ENCODE peak calls at places on chromosomes 6 and 20, in nine cellular contexts. G, F, B, M, Y, C, R, U and L are unnamed samples.

GRCh38 chr6:26183581-26184408 is 96.6 kb downstream of the HFE start:
- DNase-seq in Y (peak), G (peak), U (peak), M (peak), F (peak), C (peak), B (no peak), R (peak), L (peak)

GRCh38 chr6:40810176-40810575 is 223.0 kb upstream of the LRFN2 start:
- DNase-seq in F (no peak), R (no peak), M (no peak), B (no peak), Y (no peak), G (no peak), U (no peak), C (no peak), L (no peak)

GRCh38 chr20:17505664-17506517 is 25.3 kb downstream of the BFSP1 start:
- DNase-seq in G (no peak), U (no peak), C (peak), Y (peak), B (no peak), F (peak), M (no peak), R (no peak), L (no peak)

GRCh38 chr6:46015119-46015968 is at the start of gene CLIC5:
- DNase-seq in F (no peak), B (no peak), M (no peak), C (no peak), R (peak), G (no peak), U (no peak), Y (peak), L (peak)

GRCh38 chr6:72132425-72132824 is 246.1 kb downstream of the RIMS1 start:
- DNase-seq in F (no peak), Y (no peak), M (no peak), G (no peak), B (no peak), C (no peak), R (no peak), U (no peak), L (no peak)

GRCh38 chr6:52063584-52064400 is 23.6 kb downstream of the PKHD1 start:
- DNase-seq in G (no peak), M (no peak), U (no peak), R (no peak), B (no peak), C (no peak), Y (peak), F (peak), L (peak)

GRCh38 chr6:41626917-41627316 is 11.4 kb upstream of the MDFI start:
- DNase-seq in U (no peak), G (no peak), C (peak), Y (no peak), R (peak), M (no peak), B (no peak), F (no peak), L (no peak)

GRCh38 chr20:60901831-60902230 is 350.2 kb upstream of the CDH4 start:
- DNase-seq in G (no peak), F (no peak), U (no peak), Y (no peak), C (no peak), R (no peak), M (no peak), B (no peak), L (no peak)

GRCh38 chr20:44008806-44009678 is 94.4 kb downstream of the TOX2 start:
- DNase-seq in F (no peak), U (no peak), G (no peak), C (no peak), B (no peak), R (no peak), Y (no peak), M (no peak), L (no peak)

GRCh38 chr20:53708129-53708968 is 114.7 kb upstream of the ZNF217 start:
- DNase-seq in R (no peak), M (no peak), B (no peak), U (peak), Y (no peak), F (peak), G (peak), C (no peak), L (no peak)

GRCh38 chr20:51831891-51832675 is 29.8 kb upstream of the SALL4 start:
- DNase-seq in U (no peak), C (no peak), Y (no peak), B (no peak), M (no peak), F (peak), R (no peak), G (peak), L (no peak)

GRCh38 chr6:36752187-36752885 is 54.7 kb downstream of the RAB44 start:
- DNase-seq in R (no peak), Y (no peak), U (no peak), F (peak), M (no peak), C (no peak), G (no peak), B (no peak), L (peak)

GRCh38 chr20:4135385-4136077 is 120.2 kb upstream of the RNF24 start:
- DNase-seq in G (peak), F (peak), Y (no peak), B (no peak), U (peak), R (no peak), C (no peak), M (peak), L (peak)

GRCh38 chr20:4134355-4134834 is 119.0 kb upstream of the RNF24 start:
- DNase-seq in C (no peak), M (no peak), R (no peak), G (no peak), B (no peak), U (no peak), F (no peak), Y (no peak), L (no peak)

GRCh38 chr20:4132956-4133355 is 117.6 kb upstream of the RNF24 start:
- DNase-seq in M (no peak), U (no peak), C (no peak), G (no peak), F (no peak), Y (no peak), B (no peak), R (no peak), L (no peak)

GRCh38 chr20:4136078-4136966 is 121.0 kb upstream of the RNF24 start:
- DNase-seq in M (no peak), U (no peak), C (no peak), Y (no peak), G (no peak), B (no peak), R (no peak), F (peak), L (no peak)

GRCh38 chr20:4134861-4135379 is 119.6 kb upstream of the RNF24 start:
- DNase-seq in M (no peak), R (no peak), C (no peak), B (no peak), Y (no peak), G (no peak), U (no peak), F (no peak), L (no peak)
- H3K4me3 ChIP-seq in M (no peak), R (no peak), C (no peak), B (no peak), Y (no peak), G (no peak), U (no peak), F (no peak), L (no peak)

GRCh38 chr6:32195652-32195901 is 3.1 kb upstream of the GPSM3 start:
- DNase-seq in R (peak), G (peak), M (peak), B (peak), F (peak), Y (peak), C (peak), U (peak), L (peak)

GRCh38 chr6:32196682-32197616 is 4.5 kb upstream of the GPSM3 start:
- DNase-seq in C (peak), Y (no peak), G (no peak), M (no peak), F (peak), R (peak), B (no peak), U (no peak), L (peak)

GRCh38 chr6:32194388-32194787 is 1.9 kb upstream of the GPSM3 start:
- DNase-seq in C (no peak), Y (no peak), G (no peak), U (no peak), F (no peak), R (no peak), B (no peak), M (no peak), L (no peak)

GRCh38 chr6:32195902-32196681 is 3.6 kb upstream of the GPSM3 start:
- DNase-seq in R (peak), B (peak), F (peak), M (peak), C (peak), U (peak), Y (peak), G (peak), L (peak)

DNA sequence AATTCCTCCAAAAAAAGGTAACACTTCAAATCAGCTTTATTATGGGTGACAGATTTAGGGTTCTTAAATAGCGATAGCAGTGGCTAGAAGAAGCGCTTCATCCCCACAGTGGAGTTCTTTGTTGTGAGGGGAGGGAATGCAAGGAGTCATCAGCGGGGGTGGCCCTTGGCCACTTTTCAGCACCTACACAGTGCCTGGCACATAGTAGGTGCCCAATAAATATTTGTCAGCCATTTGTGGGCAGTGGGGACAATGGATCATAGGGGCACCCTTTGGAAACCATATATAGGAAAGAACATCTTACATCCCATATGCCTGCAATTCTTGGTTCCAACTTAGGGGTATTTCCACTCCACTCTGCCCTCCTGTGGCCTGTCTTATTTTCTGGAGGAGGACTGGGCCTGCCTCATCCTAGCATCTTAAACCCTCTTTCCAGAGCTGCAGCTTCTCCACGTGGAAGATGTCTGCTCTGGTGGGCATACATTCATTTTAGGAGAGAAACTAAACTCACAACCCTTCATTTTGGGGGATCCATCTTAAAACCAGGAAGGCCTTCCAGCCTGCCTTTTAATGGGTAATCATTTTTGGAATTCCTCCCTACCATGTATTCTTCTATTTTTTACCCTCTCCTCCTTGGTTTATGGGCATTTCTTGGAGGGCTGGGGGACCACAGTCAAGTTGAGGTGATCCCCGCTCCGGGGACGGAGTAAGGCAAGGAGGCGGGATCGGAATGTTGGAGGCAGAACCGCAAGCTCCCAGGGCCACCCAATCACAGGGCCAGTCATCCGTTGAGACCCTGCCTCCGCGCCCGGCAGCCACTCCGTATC is 2.6 kb upstream of the GPSM3 start:
- DNase-seq in M (no peak), R (no peak), Y (no peak), G (peak), C (no peak), U (no peak), F (peak), B (no peak), L (peak)
- TF ChIP-seq CTCF in M (peak), R (peak), Y (peak), G (peak), C (peak), U (peak), F (peak), B (no peak), L (no peak)

GRCh38 chr6:10583509-10583908 is 62.4 kb downstream of the GCNT2 start:
- DNase-seq in G (no peak), R (no peak), F (no peak), C (no peak), M (no peak), Y (no peak), B (no peak), U (no peak), L (no peak)

GRCh38 chr6:10584607-10585006 is 63.5 kb downstream of the GCNT2 start:
- DNase-seq in Y (no peak), C (no peak), F (no peak), U (no peak), M (no peak), G (no peak), R (no peak), B (no peak), L (no peak)

GRCh38 chr6:10585232-10585887 is 64.2 kb downstream of the GCNT2 start:
- DNase-seq in M (no peak), B (no peak), U (no peak), C (no peak), R (no peak), G (no peak), Y (no peak), F (no peak), L (no peak)

GRCh38 chr6:10579803-10580202 is 58.7 kb downstream of the GCNT2 start:
- DNase-seq in U (no peak), F (no peak), R (no peak), G (no peak), M (no peak), B (no peak), C (no peak), Y (no peak), L (no peak)

DNA sequence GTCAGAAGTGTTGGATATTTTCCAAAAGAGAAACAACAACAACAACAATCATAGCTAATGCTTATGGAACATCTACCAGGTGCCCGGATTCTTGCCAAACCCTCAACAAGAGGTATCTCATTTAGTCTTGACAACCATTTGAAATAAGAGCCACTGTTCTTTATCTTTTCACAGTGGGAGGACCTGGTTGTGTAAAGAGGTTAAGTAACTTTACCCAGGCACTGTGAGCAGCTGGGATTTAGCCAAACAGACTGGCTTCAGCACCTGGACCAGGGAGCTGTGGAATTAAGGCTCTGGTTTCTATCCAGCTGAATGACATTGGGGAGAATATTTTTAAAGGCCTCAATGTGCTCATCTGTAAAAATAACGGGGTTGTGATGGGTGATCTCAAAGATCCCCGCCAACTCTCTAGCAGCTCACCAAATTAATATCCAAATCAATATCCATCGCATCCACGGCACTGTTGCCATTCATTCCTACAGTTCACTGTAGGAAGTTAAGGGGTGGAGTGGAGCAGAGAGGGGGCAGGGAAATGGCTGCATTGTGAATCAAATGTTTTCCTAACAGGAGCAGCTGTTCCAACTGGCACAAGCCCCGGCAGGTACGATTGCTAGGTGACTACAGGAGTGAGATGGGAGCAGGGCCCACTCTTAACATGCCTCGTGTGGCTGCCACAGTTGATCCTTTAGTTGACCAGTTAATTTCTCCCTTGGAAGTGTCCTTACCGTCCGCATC is 61.8 kb downstream of the GCNT2 start:
- DNase-seq in F (no peak), B (no peak), G (no peak), R (no peak), U (no peak), C (no peak), M (no peak), Y (peak), L (no peak)
- H3K4me3 ChIP-seq in F (no peak), B (no peak), G (no peak), R (no peak), U (no peak), C (no peak), M (no peak), Y (no peak), L (no peak)

GRCh38 chr20:58219342-58219700 is 9.1 kb downstream of the ANKRD60 start:
- DNase-seq in G (peak), U (no peak), B (no peak), Y (no peak), M (no peak), R (no peak), C (peak), F (peak), L (no peak)
- TF ChIP-seq CTCF in G (no peak), U (no peak), B (no peak), Y (no peak), M (no peak), R (no peak), C (no peak), F (no peak), L (no peak)

DNA sequence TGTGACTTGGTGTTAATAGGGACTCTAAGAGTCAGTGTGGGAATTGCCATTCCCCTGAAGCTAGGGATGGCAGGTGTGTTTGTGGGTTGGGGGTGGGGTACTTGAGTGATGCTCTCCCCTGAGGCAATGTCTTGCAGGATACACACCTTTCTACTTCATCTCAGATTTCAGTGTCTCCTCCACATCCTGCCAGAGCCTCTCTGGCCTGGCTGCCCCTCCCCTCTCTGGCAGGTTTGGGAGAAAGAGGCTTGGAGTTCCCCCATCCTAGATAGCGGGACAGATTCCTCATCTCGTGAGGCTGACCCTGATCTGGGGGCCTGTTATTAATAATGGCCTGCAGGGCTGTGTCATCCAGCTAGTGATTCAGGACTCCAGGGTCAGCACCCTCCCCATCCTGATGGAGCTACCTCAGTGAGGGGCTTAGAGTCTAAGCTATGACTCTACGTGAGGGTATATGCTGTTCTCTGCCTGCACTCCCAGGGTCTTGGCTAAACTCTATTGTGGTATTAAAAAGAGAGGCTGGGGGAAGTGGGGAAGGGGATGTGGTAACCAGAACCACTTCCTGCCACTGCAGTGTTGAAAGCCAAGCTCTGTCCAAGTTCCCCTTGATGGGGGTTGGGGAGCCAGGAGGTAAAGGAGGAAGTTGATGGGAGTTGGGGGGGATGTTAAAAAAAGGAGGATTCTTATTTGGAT is 3.7 kb upstream of the MMP9 start:
- DNase-seq in B (no peak), R (no peak), Y (no peak), U (no peak), G (no peak), M (no peak), C (peak), F (no peak), L (peak)
- H3K4me3 ChIP-seq in B (no peak), R (no peak), Y (no peak), U (no peak), G (no peak), M (no peak), C (no peak), F (no peak), L (no peak)

DNA sequence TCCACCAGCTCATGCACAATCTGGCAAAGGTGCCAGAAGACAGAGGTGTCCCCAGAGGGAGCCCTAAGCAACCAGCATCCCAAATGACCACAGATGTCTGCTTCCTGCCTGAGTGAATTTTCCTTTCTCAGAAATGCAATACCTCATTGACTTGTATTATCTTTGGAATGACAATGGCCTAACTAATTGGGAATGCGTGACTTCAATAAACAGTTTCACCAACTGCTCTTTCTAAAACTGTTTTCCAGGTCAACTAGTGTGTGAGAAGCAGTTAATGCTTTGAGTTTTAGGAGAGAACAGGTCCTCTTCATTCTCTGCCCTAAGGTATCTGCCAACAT is 108.9 kb upstream of the SNX9 start:
- DNase-seq in C (no peak), U (no peak), R (no peak), M (no peak), Y (no peak), G (peak), B (no peak), F (peak), L (no peak)
- TF ChIP-seq CTCF in C (no peak), U (no peak), R (no peak), M (no peak), Y (no peak), G (peak), B (no peak), F (peak), L (no peak)

GRCh38 chr20:62487564-62488086 is 11.8 kb upstream of the GATA5 start:
- DNase-seq in U (no peak), M (no peak), C (no peak), B (no peak), G (no peak), R (no peak), Y (no peak), F (no peak), L (no peak)

GRCh38 chr20:62488470-62488869 is 12.7 kb upstream of the GATA5 start:
- DNase-seq in M (no peak), U (no peak), R (no peak), C (no peak), B (no peak), Y (no peak), G (no peak), F (no peak), L (no peak)

GRCh38 chr20:62485701-62486089 is 9.9 kb upstream of the GATA5 start:
- DNase-seq in R (no peak), B (no peak), M (no peak), F (no peak), G (no peak), Y (no peak), U (no peak), C (no peak), L (no peak)

GRCh38 chr20:62486431-62486954 is 10.7 kb upstream of the GATA5 start:
- DNase-seq in R (no peak), G (no peak), M (no peak), Y (no peak), U (no peak), B (no peak), C (no peak), F (no peak), L (no peak)

GRCh38 chr20:62487125-62487524 is 11.3 kb upstream of the GATA5 start:
- DNase-seq in F (no peak), B (no peak), U (no peak), G (no peak), Y (no peak), R (no peak), C (no peak), M (no peak), L (no peak)
- H3K4me3 ChIP-seq in F (no peak), B (no peak), U (no peak), G (no peak), Y (no peak), R (no peak), C (no peak), M (no peak), L (no peak)

GRCh38 chr6:161493731-161494130 is 219.9 kb upstream of the AGPAT4 start:
- DNase-seq in U (no peak), G (no peak), Y (no peak), R (no peak), B (no peak), F (no peak), M (no peak), C (no peak), L (no peak)

GRCh38 chr6:161503570-161503969 is 229.7 kb upstream of the AGPAT4 start:
- DNase-seq in Y (no peak), U (no peak), M (no peak), F (no peak), R (no peak), B (no peak), G (no peak), C (no peak), L (no peak)

GRCh38 chr6:161498881-161499280 is 225.0 kb upstream of the AGPAT4 start:
- DNase-seq in G (no peak), C (no peak), R (no peak), Y (no peak), M (no peak), U (no peak), B (no peak), F (no peak), L (no peak)

GRCh38 chr6:161496941-161497340 is 223.1 kb upstream of the AGPAT4 start:
- DNase-seq in C (no peak), Y (no peak), B (no peak), G (no peak), R (no peak), F (no peak), M (no peak), U (no peak), L (no peak)

GRCh38 chr6:161498359-161498758 is 224.5 kb upstream of the AGPAT4 start:
- DNase-seq in C (no peak), U (no peak), B (no peak), F (peak), G (no peak), Y (no peak), M (no peak), R (no peak), L (no peak)
- TF ChIP-seq CTCF in C (no peak), U (peak), B (no peak), F (peak), G (peak), Y (peak), M (no peak), R (no peak), L (no peak)